ENCODE peak calls at places on chromosome 12, in six cellular contexts. L is IMR-90, X is H9, Y is neuronal stem cell, T is mesendoderm, S is H1. B is an unnamed sample.

GRCh38 chr12:17588968-17589367 is 501.0 kb downstream of the RERGL start:
- DNase-seq in L (no peak), X (peak), Y (peak), T (peak), S (no peak), B (peak)

GRCh38 chr12:388547-389137 is 478 bp downstream of the KDM5A start:
- DNase-seq in L (peak), X (no peak), Y (no peak), T (peak), S (no peak), B (peak)

GRCh38 chr12:2287151-2287550 is 234.4 kb downstream of the CACNA1C start:
- DNase-seq in L (no peak), X (no peak), Y (no peak), T (no peak), S (no peak), B (no peak)

GRCh38 chr12:92469837-92470236 is 233.0 kb upstream of the PLEKHG7 start:
- DNase-seq in L (peak), X (no peak), Y (no peak), T (no peak), S (no peak), B (peak)

GRCh38 chr12:63802012-63802608 is 22.4 kb downstream of the RXYLT1 start:
- DNase-seq in L (peak), X (no peak), Y (no peak), T (peak), S (no peak), B (peak)

GRCh38 chr12:42402821-42403411 is 76.9 kb downstream of the PPHLN1 start:
- DNase-seq in L (no peak), X (no peak), Y (no peak), T (no peak), S (no peak), B (no peak)

GRCh38 chr12:94230357-94230905 is 82.1 kb downstream of the PLXNC1 start:
- DNase-seq in L (peak), X (no peak), Y (no peak), T (no peak), S (peak), B (peak)

GRCh38 chr12:126784328-126784921 is 1482.5 kb upstream of the TMEM132C start:
- DNase-seq in L (no peak), X (peak), Y (peak), T (peak), S (peak), B (no peak)

GRCh38 chr12:116528067-116528466 is 31.1 kb upstream of the MAP1LC3B2 start:
- DNase-seq in L (peak), X (no peak), Y (no peak), T (peak), S (no peak), B (no peak)

GRCh38 chr12:72236071-72236705 is 36.0 kb upstream of the TRHDE start:
- DNase-seq in L (peak), X (no peak), Y (no peak), T (no peak), S (no peak), B (no peak)

GRCh38 chr12:111355181-111355925 is 13.5 kb downstream of the PHETA1 start:
- DNase-seq in L (no peak), X (no peak), Y (no peak), T (no peak), S (no peak), B (no peak)

GRCh38 chr12:53217049-53217929 is 10.2 kb upstream of the ITGB7 start:
- DNase-seq in L (no peak), X (peak), Y (no peak), T (peak), S (peak), B (no peak)

GRCh38 chr12:21580748-21581495 is 23.7 kb downstream of the GYS2 start:
- DNase-seq in L (no peak), X (no peak), Y (no peak), T (no peak), S (no peak), B (no peak)

GRCh38 chr12:89253483-89253882 is 98.8 kb downstream of the DUSP6 start:
- DNase-seq in L (no peak), X (no peak), Y (no peak), T (no peak), S (no peak), B (no peak)

GRCh38 chr12:105474672-105475071 is 144.2 kb downstream of the C12orf75 start:
- DNase-seq in L (peak), X (no peak), Y (no peak), T (no peak), S (no peak), B (no peak)

GRCh38 chr12:98592825-98593322 is 612 bp upstream of the SLC25A3 start:
- DNase-seq in L (no peak), X (no peak), Y (no peak), T (no peak), S (no peak), B (no peak)

GRCh38 chr12:30837595-30837994 is 82.8 kb upstream of the CAPRIN2 start:
- DNase-seq in L (no peak), X (peak), Y (no peak), T (no peak), S (no peak), B (no peak)

GRCh38 chr12:13436696-13437391 is 240.3 kb downstream of the EMP1 start:
- DNase-seq in L (peak), X (no peak), Y (no peak), T (peak), S (no peak), B (peak)

GRCh38 chr12:68827895-68828294 is 19.9 kb downstream of the MDM2 start:
- DNase-seq in L (no peak), X (no peak), Y (no peak), T (no peak), S (no peak), B (no peak)

GRCh38 chr12:95116773-95117172 is 43.4 kb upstream of the NR2C1 start:
- DNase-seq in L (no peak), X (peak), Y (no peak), T (peak), S (no peak), B (no peak)

GRCh38 chr12:98870521-98870920 is 225.4 kb downstream of the APAF1 start:
- DNase-seq in L (no peak), X (no peak), Y (peak), T (peak), S (no peak), B (no peak)

GRCh38 chr12:4279120-4279690 is 5.6 kb downstream of the CCND2 start:
- DNase-seq in L (no peak), X (no peak), Y (no peak), T (no peak), S (no peak), B (no peak)

GRCh38 chr12:112584266-112584722 is 165.5 kb downstream of the PTPN11 start:
- DNase-seq in L (no peak), X (peak), Y (no peak), T (peak), S (peak), B (no peak)

GRCh38 chr12:102948941-102949352 is 8.5 kb upstream of the ASCL1 start:
- DNase-seq in L (peak), X (peak), Y (no peak), T (peak), S (peak), B (peak)

GRCh38 chr12:116590561-116590960 is 31.4 kb downstream of the MAP1LC3B2 start:
- DNase-seq in L (no peak), X (no peak), Y (no peak), T (peak), S (no peak), B (no peak)

GRCh38 chr12:54018608-54018984 is 9.6 kb upstream of the HOXC6 start:
- DNase-seq in L (no peak), X (no peak), Y (no peak), T (no peak), S (peak), B (peak)

DNA sequence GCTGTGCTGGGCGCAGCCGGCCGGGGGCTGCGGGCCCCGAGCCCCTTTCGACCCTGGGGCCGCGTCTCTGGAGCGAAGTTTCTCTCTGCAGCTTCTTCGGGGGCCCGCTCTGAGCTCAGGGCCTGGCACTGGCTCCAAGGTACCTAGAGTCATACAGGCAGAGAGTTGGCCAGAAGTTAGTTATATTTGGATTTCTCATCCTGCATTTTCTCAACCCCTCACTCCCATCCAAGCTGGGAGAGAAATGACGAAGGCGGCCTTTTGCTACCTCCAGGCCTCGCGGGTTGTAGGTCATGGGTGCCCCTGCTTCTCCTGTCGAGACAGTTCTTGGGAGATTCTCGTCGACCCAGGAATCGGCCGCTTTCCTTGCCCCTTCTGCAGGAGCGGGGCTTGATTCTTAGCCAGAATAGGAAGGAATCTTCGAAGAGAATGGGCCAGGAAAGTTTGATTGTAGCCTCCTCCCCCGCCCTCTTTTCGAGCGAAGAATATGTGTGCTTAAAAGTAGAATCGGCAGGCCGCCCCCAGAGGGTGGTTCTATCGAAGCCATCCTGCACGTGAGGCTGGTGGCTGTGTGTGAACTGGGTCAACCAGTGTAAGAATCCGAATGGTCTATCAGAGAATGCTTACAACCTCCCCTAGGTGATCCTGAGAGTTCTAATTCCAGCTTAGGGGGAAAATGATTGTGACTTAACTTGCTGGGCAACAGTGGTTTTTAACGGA is 781 bp downstream of the MLEC start:
- DNase-seq in L (no peak), X (no peak), Y (no peak), T (peak), S (no peak), B (peak)
- H2BK5ac ChIP-seq in L (peak), X (no peak), Y (peak), T (no peak), S (peak), B (no peak)

GRCh38 chr12:38316391-38317129 is at the start of gene ALG10B:
- DNase-seq in L (peak), X (peak), Y (peak), T (peak), S (peak), B (peak)
- H2BK5ac ChIP-seq in L (no peak), X (no peak), Y (no peak), T (no peak), S (peak), B (peak)

GRCh38 chr12:15757553-15758255 is 31.5 kb downstream of the EPS8 start:
- DNase-seq in L (peak), X (no peak), Y (no peak), T (peak), S (no peak), B (peak)

GRCh38 chr12:15767301-15767700 is 21.9 kb downstream of the EPS8 start:
- DNase-seq in L (no peak), X (no peak), Y (no peak), T (no peak), S (no peak), B (no peak)

DNA sequence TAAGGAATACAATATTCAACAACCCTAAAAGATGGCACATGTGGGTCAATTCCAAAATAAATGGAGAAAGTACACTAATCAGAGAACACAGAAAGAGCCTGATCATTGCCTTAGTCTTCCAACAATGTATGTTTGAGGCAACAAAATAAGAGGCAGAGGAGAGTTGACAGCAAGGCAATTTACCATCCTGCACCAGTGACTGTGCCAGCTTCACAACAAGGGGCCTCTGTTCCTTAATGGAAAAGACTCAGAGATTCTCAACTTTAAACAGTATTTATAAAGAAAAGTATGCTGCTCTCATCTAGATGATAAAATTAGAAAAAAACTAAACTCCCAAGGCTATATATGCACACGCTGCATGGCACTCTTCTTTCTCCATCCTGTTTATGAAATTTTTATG is 25.9 kb downstream of the EPS8 start:
- DNase-seq in L (no peak), X (no peak), Y (no peak), T (no peak), S (no peak), B (no peak)
- H2BK5ac ChIP-seq in L (no peak), X (no peak), Y (no peak), T (no peak), S (no peak), B (no peak)

DNA sequence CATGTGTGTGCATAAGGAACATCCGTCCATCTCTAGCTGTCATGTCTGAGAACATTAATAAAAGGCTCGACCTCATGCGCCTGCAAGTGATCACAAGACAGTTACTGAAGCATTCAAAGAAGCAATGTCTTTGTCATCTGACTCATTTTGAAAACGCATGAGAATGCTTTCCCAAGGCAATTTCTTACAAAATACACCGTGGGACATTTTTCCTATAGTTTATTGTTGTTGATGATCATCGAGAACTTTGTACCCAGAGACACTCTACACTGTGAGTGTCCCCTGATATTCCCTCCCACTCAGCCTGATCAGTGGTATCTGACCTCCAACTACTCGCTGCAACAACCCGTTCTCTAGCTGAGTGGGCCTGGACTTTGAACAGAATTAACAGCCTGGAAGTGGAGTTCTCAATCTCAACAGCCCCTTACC is 68.1 kb downstream of the ETV6 start:
- DNase-seq in L (peak), X (no peak), Y (no peak), T (no peak), S (no peak), B (peak)
- H2BK5ac ChIP-seq in L (peak), X (no peak), Y (no peak), T (no peak), S (no peak), B (peak)

GRCh38 chr12:56117778-56118687 is at the start of gene ZC3H10:
- DNase-seq in L (peak), X (peak), Y (peak), T (peak), S (peak), B (peak)
- H2BK5ac ChIP-seq in L (peak), X (no peak), Y (no peak), T (no peak), S (peak), B (peak)

B was measured in mesenchymal stem cell.